ENCODE peak calls at places on chromosome 4, in eight cellular contexts. One of them, this sample, is unnamed.

GRCh38 chr4:122764071-122764807 is 31.7 kb downstream of the BBS12 start:
- DNase-seq in ELR: peak
- DNase-seq in activated B cell treated with CpG ODN at 0.5 μM for 24 hours: no peak
- DNase-seq in substantia nigra: no peak
- DNase-seq in activated CD4-positive, alpha-beta memory T cell treated with anti-CD3 and anti-CD28 coated beads for 36 hours: no peak
- DNase-seq in activated naive CD8-positive, alpha-beta T cell treated with anti-CD3 and anti-CD28 coated beads, Interleukin-2, amount 50 U/mL, for 24 hours: no peak
- DNase-seq in effector CD4-positive, alpha-beta T cell: no peak
- DNase-seq in NCI-H526: no peak
- DNase-seq in this sample: no peak

GRCh38 chr4:134787315-134787714 is 585.7 kb upstream of the PABPC4L start:
- DNase-seq in NCI-H526: no peak
- DNase-seq in ELR: peak
- DNase-seq in activated B cell treated with CpG ODN at 0.5 μM for 24 hours: no peak
- DNase-seq in activated naive CD8-positive, alpha-beta T cell treated with anti-CD3 and anti-CD28 coated beads, Interleukin-2, amount 50 U/mL, for 24 hours: no peak
- DNase-seq in activated CD4-positive, alpha-beta memory T cell treated with anti-CD3 and anti-CD28 coated beads for 36 hours: no peak
- DNase-seq in effector CD4-positive, alpha-beta T cell: no peak
- DNase-seq in substantia nigra: no peak
- DNase-seq in this sample: no peak

GRCh38 chr4:129328176-129328575 is 232.2 kb downstream of the C4orf33 start:
- DNase-seq in activated B cell treated with CpG ODN at 0.5 μM for 24 hours: no peak
- DNase-seq in activated CD4-positive, alpha-beta memory T cell treated with anti-CD3 and anti-CD28 coated beads for 36 hours: no peak
- DNase-seq in substantia nigra: no peak
- DNase-seq in NCI-H526: no peak
- DNase-seq in effector CD4-positive, alpha-beta T cell: no peak
- DNase-seq in ELR: peak
- DNase-seq in activated naive CD8-positive, alpha-beta T cell treated with anti-CD3 and anti-CD28 coated beads, Interleukin-2, amount 50 U/mL, for 24 hours: no peak
- DNase-seq in this sample: no peak

GRCh38 chr4:23084559-23085248 is 392.0 kb downstream of the GBA3 start:
- DNase-seq in NCI-H526: no peak
- DNase-seq in ELR: peak
- DNase-seq in activated B cell treated with CpG ODN at 0.5 μM for 24 hours: no peak
- DNase-seq in activated CD4-positive, alpha-beta memory T cell treated with anti-CD3 and anti-CD28 coated beads for 36 hours: no peak
- DNase-seq in activated naive CD8-positive, alpha-beta T cell treated with anti-CD3 and anti-CD28 coated beads, Interleukin-2, amount 50 U/mL, for 24 hours: no peak
- DNase-seq in effector CD4-positive, alpha-beta T cell: no peak
- DNase-seq in substantia nigra: no peak
- DNase-seq in this sample: no peak

GRCh38 chr4:101039367-101039766 is 308.0 kb downstream of the PPP3CA start:
- DNase-seq in activated CD4-positive, alpha-beta memory T cell treated with anti-CD3 and anti-CD28 coated beads for 36 hours: peak
- DNase-seq in activated naive CD8-positive, alpha-beta T cell treated with anti-CD3 and anti-CD28 coated beads, Interleukin-2, amount 50 U/mL, for 24 hours: peak
- DNase-seq in effector CD4-positive, alpha-beta T cell: peak
- DNase-seq in activated B cell treated with CpG ODN at 0.5 μM for 24 hours: no peak
- DNase-seq in substantia nigra: no peak
- DNase-seq in ELR: no peak
- DNase-seq in NCI-H526: no peak
- DNase-seq in this sample: no peak

GRCh38 chr4:127965803-127966175 is 583 bp downstream of the ABHD18 start:
- DNase-seq in activated naive CD8-positive, alpha-beta T cell treated with anti-CD3 and anti-CD28 coated beads, Interleukin-2, amount 50 U/mL, for 24 hours: peak
- DNase-seq in effector CD4-positive, alpha-beta T cell: peak
- DNase-seq in NCI-H526: peak
- DNase-seq in activated B cell treated with CpG ODN at 0.5 μM for 24 hours: no peak
- DNase-seq in activated CD4-positive, alpha-beta memory T cell treated with anti-CD3 and anti-CD28 coated beads for 36 hours: peak
- DNase-seq in substantia nigra: peak
- DNase-seq in ELR: peak
- DNase-seq in this sample: peak

GRCh38 chr4:54322817-54323417 is 93.8 kb downstream of the PDGFRA start:
- DNase-seq in effector CD4-positive, alpha-beta T cell: peak
- DNase-seq in activated naive CD8-positive, alpha-beta T cell treated with anti-CD3 and anti-CD28 coated beads, Interleukin-2, amount 50 U/mL, for 24 hours: peak
- DNase-seq in activated B cell treated with CpG ODN at 0.5 μM for 24 hours: no peak
- DNase-seq in ELR: peak
- DNase-seq in NCI-H526: peak
- DNase-seq in substantia nigra: peak
- DNase-seq in activated CD4-positive, alpha-beta memory T cell treated with anti-CD3 and anti-CD28 coated beads for 36 hours: peak
- DNase-seq in this sample: peak

GRCh38 chr4:56544573-56545131 is 39.1 kb downstream of the ARL9 start:
- DNase-seq in NCI-H526: peak
- DNase-seq in activated naive CD8-positive, alpha-beta T cell treated with anti-CD3 and anti-CD28 coated beads, Interleukin-2, amount 50 U/mL, for 24 hours: peak
- DNase-seq in ELR: peak
- DNase-seq in activated B cell treated with CpG ODN at 0.5 μM for 24 hours: peak
- DNase-seq in activated CD4-positive, alpha-beta memory T cell treated with anti-CD3 and anti-CD28 coated beads for 36 hours: peak
- DNase-seq in effector CD4-positive, alpha-beta T cell: peak
- DNase-seq in substantia nigra: peak
- DNase-seq in this sample: peak

GRCh38 chr4:140252742-140253555 is 99.0 kb upstream of the MAML3 start:
- DNase-seq in ELR: peak
- DNase-seq in activated naive CD8-positive, alpha-beta T cell treated with anti-CD3 and anti-CD28 coated beads, Interleukin-2, amount 50 U/mL, for 24 hours: peak
- DNase-seq in substantia nigra: peak
- DNase-seq in activated CD4-positive, alpha-beta memory T cell treated with anti-CD3 and anti-CD28 coated beads for 36 hours: peak
- DNase-seq in effector CD4-positive, alpha-beta T cell: peak
- DNase-seq in NCI-H526: no peak
- DNase-seq in activated B cell treated with CpG ODN at 0.5 μM for 24 hours: peak
- DNase-seq in this sample: peak

GRCh38 chr4:3045500-3045850 is 28.9 kb downstream of the HTT-AS start:
- DNase-seq in activated naive CD8-positive, alpha-beta T cell treated with anti-CD3 and anti-CD28 coated beads, Interleukin-2, amount 50 U/mL, for 24 hours: peak
- DNase-seq in NCI-H526: no peak
- DNase-seq in activated CD4-positive, alpha-beta memory T cell treated with anti-CD3 and anti-CD28 coated beads for 36 hours: peak
- DNase-seq in ELR: peak
- DNase-seq in substantia nigra: peak
- DNase-seq in activated B cell treated with CpG ODN at 0.5 μM for 24 hours: peak
- DNase-seq in effector CD4-positive, alpha-beta T cell: peak
- DNase-seq in this sample: no peak

GRCh38 chr4:158805628-158806471 is 37.0 kb downstream of the FNIP2 start:
- DNase-seq in NCI-H526: no peak
- DNase-seq in substantia nigra: no peak
- DNase-seq in activated CD4-positive, alpha-beta memory T cell treated with anti-CD3 and anti-CD28 coated beads for 36 hours: no peak
- DNase-seq in ELR: peak
- DNase-seq in effector CD4-positive, alpha-beta T cell: no peak
- DNase-seq in activated naive CD8-positive, alpha-beta T cell treated with anti-CD3 and anti-CD28 coated beads, Interleukin-2, amount 50 U/mL, for 24 hours: no peak
- DNase-seq in activated B cell treated with CpG ODN at 0.5 μM for 24 hours: no peak
- DNase-seq in this sample: peak

GRCh38 chr4:84677093-84677492 is 94.2 kb downstream of the CDS1 start:
- DNase-seq in activated CD4-positive, alpha-beta memory T cell treated with anti-CD3 and anti-CD28 coated beads for 36 hours: no peak
- DNase-seq in substantia nigra: no peak
- DNase-seq in effector CD4-positive, alpha-beta T cell: no peak
- DNase-seq in NCI-H526: no peak
- DNase-seq in activated naive CD8-positive, alpha-beta T cell treated with anti-CD3 and anti-CD28 coated beads, Interleukin-2, amount 50 U/mL, for 24 hours: no peak
- DNase-seq in ELR: no peak
- DNase-seq in activated B cell treated with CpG ODN at 0.5 μM for 24 hours: no peak
- DNase-seq in this sample: no peak

GRCh38 chr4:28179126-28179525 is 1318.5 kb downstream of the STIM2 start:
- DNase-seq in activated B cell treated with CpG ODN at 0.5 μM for 24 hours: no peak
- DNase-seq in effector CD4-positive, alpha-beta T cell: no peak
- DNase-seq in NCI-H526: no peak
- DNase-seq in substantia nigra: no peak
- DNase-seq in ELR: no peak
- DNase-seq in activated naive CD8-positive, alpha-beta T cell treated with anti-CD3 and anti-CD28 coated beads, Interleukin-2, amount 50 U/mL, for 24 hours: no peak
- DNase-seq in activated CD4-positive, alpha-beta memory T cell treated with anti-CD3 and anti-CD28 coated beads for 36 hours: no peak
- DNase-seq in this sample: no peak

GRCh38 chr4:140243345-140243753 is 89.4 kb upstream of the MAML3 start:
- DNase-seq in activated naive CD8-positive, alpha-beta T cell treated with anti-CD3 and anti-CD28 coated beads, Interleukin-2, amount 50 U/mL, for 24 hours: peak
- DNase-seq in effector CD4-positive, alpha-beta T cell: no peak
- DNase-seq in ELR: no peak
- DNase-seq in NCI-H526: peak
- DNase-seq in activated B cell treated with CpG ODN at 0.5 μM for 24 hours: no peak
- DNase-seq in substantia nigra: peak
- DNase-seq in activated CD4-positive, alpha-beta memory T cell treated with anti-CD3 and anti-CD28 coated beads for 36 hours: no peak
- DNase-seq in this sample: no peak

GRCh38 chr4:57073559-57073958 is 36.6 kb downstream of the IGFBP7 start:
- DNase-seq in substantia nigra: no peak
- DNase-seq in activated CD4-positive, alpha-beta memory T cell treated with anti-CD3 and anti-CD28 coated beads for 36 hours: no peak
- DNase-seq in activated B cell treated with CpG ODN at 0.5 μM for 24 hours: no peak
- DNase-seq in NCI-H526: no peak
- DNase-seq in activated naive CD8-positive, alpha-beta T cell treated with anti-CD3 and anti-CD28 coated beads, Interleukin-2, amount 50 U/mL, for 24 hours: no peak
- DNase-seq in effector CD4-positive, alpha-beta T cell: no peak
- DNase-seq in ELR: no peak
- DNase-seq in this sample: no peak

GRCh38 chr4:891747-892146 is 40.4 kb downstream of the GAK start:
- DNase-seq in substantia nigra: no peak
- DNase-seq in activated naive CD8-positive, alpha-beta T cell treated with anti-CD3 and anti-CD28 coated beads, Interleukin-2, amount 50 U/mL, for 24 hours: peak
- DNase-seq in ELR: peak
- DNase-seq in NCI-H526: no peak
- DNase-seq in activated B cell treated with CpG ODN at 0.5 μM for 24 hours: no peak
- DNase-seq in activated CD4-positive, alpha-beta memory T cell treated with anti-CD3 and anti-CD28 coated beads for 36 hours: peak
- DNase-seq in effector CD4-positive, alpha-beta T cell: no peak
- DNase-seq in this sample: no peak

GRCh38 chr4:4791299-4791798 is 68.1 kb upstream of the MSX1 start:
- DNase-seq in activated CD4-positive, alpha-beta memory T cell treated with anti-CD3 and anti-CD28 coated beads for 36 hours: no peak
- DNase-seq in substantia nigra: peak
- DNase-seq in ELR: no peak
- DNase-seq in activated B cell treated with CpG ODN at 0.5 μM for 24 hours: no peak
- DNase-seq in NCI-H526: no peak
- DNase-seq in activated naive CD8-positive, alpha-beta T cell treated with anti-CD3 and anti-CD28 coated beads, Interleukin-2, amount 50 U/mL, for 24 hours: no peak
- DNase-seq in effector CD4-positive, alpha-beta T cell: no peak
- DNase-seq in this sample: peak

GRCh38 chr4:2804449-2804972 is 11.6 kb downstream of the SH3BP2 start:
- DNase-seq in NCI-H526: no peak
- DNase-seq in activated naive CD8-positive, alpha-beta T cell treated with anti-CD3 and anti-CD28 coated beads, Interleukin-2, amount 50 U/mL, for 24 hours: no peak
- DNase-seq in substantia nigra: no peak
- DNase-seq in activated B cell treated with CpG ODN at 0.5 μM for 24 hours: no peak
- DNase-seq in activated CD4-positive, alpha-beta memory T cell treated with anti-CD3 and anti-CD28 coated beads for 36 hours: no peak
- DNase-seq in ELR: no peak
- DNase-seq in effector CD4-positive, alpha-beta T cell: no peak
- DNase-seq in this sample: no peak

GRCh38 chr4:123649644-123650356 is 253.2 kb downstream of the SPRY1 start:
- DNase-seq in NCI-H526: peak
- DNase-seq in activated B cell treated with CpG ODN at 0.5 μM for 24 hours: no peak
- DNase-seq in effector CD4-positive, alpha-beta T cell: no peak
- DNase-seq in activated CD4-positive, alpha-beta memory T cell treated with anti-CD3 and anti-CD28 coated beads for 36 hours: no peak
- DNase-seq in activated naive CD8-positive, alpha-beta T cell treated with anti-CD3 and anti-CD28 coated beads, Interleukin-2, amount 50 U/mL, for 24 hours: no peak
- DNase-seq in ELR: peak
- DNase-seq in substantia nigra: no peak
- DNase-seq in this sample: no peak

This sample was measured in cerebellum.